ENCODE peak calls at places on chromosomes 2 and 18, in six cellular contexts. J is GM12865, Z is PC-9, H is GM12891, P is fibroblast of pulmonary artery, I is retina. N is an unnamed sample.
A peak's percentile ranks its signal among the peaks of the same experiment; 100 is the strongest.

GRCh38 chr2:45986509-45986908 is 310.7 kb upstream of the EPAS1 start:
- DNase-seq in J (no peak), Z (no peak), H (no peak), P (no peak), I (no peak), N (no peak)

GRCh38 chr2:229566380-229566779 is 148.0 kb downstream of the DNER start:
- DNase-seq in J (no peak), Z (no peak), H (no peak), P (no peak), I (no peak), N (no peak)

GRCh38 chr2:108257757-108258331 is 18.1 kb downstream of the SULT1C3 start:
- DNase-seq in J (no peak), Z (no peak), H (no peak), P (no peak), I (no peak), N (no peak)

GRCh38 chr18:13026583-13027270 is 35.6 kb downstream of the CEP192 start:
- DNase-seq in J (no peak), Z (no peak), H (no peak), P (peak; percentile 11), I (no peak), N (no peak)

GRCh38 chr18:62862451-62862850 is 147.1 kb downstream of the PHLPP1 start:
- DNase-seq in J (no peak), Z (no peak), H (no peak), P (no peak), I (no peak), N (no peak)

GRCh38 chr2:42962521-42962953 is 170.2 kb upstream of the HAAO start:
- DNase-seq in J (peak; percentile 28), Z (no peak), H (no peak), P (peak; percentile 46), I (no peak), N (no peak)

GRCh38 chr2:95056461-95057459 is 31.3 kb downstream of the MAL start:
- DNase-seq in J (no peak), Z (peak; percentile 81), H (no peak), P (no peak), I (no peak), N (no peak)

GRCh38 chr18:54173250-54173649 is 51.2 kb downstream of the MBD2 start:
- DNase-seq in J (no peak), Z (no peak), H (no peak), P (no peak), I (no peak), N (no peak)

GRCh38 chr2:16281451-16282330 is 341.3 kb downstream of the MYCN start:
- DNase-seq in J (peak; percentile 37), Z (no peak), H (peak; percentile 13), P (peak; percentile 1), I (peak; percentile 86), N (peak; percentile 10)

GRCh38 chr2:120935339-120936313 is 200.0 kb downstream of the GLI2 start:
- DNase-seq in J (no peak), Z (no peak), H (no peak), P (peak; percentile 50), I (no peak), N (no peak)

GRCh38 chr2:206851511-206851910 is 86.1 kb downstream of the FASTKD2 start:
- DNase-seq in J (no peak), Z (no peak), H (no peak), P (no peak), I (no peak), N (no peak)

GRCh38 chr18:11251229-11251890 is 102.0 kb upstream of the PIEZO2 start:
- DNase-seq in J (no peak), Z (no peak), H (no peak), P (peak; percentile 48), I (no peak), N (no peak)

GRCh38 chr2:71082402-71083252 is 14.2 kb downstream of the NAGK start:
- DNase-seq in J (peak; percentile 62), Z (no peak), H (no peak), P (no peak), I (no peak), N (no peak)

GRCh38 chr2:197378494-197378972 is 56.3 kb downstream of the SF3B1 start:
- DNase-seq in J (peak; percentile 69), Z (peak; percentile 27), H (peak; percentile 37), P (peak; percentile 56), I (peak; percentile 70), N (peak; percentile 37)

GRCh38 chr18:35875566-35875965 is 96.9 kb upstream of the RMP24 start:
- DNase-seq in J (no peak), Z (no peak), H (no peak), P (no peak), I (no peak), N (no peak)

GRCh38 chr2:233979748-233980147 is 62.6 kb downstream of the TRPM8 start:
- DNase-seq in J (no peak), Z (no peak), H (no peak), P (no peak), I (no peak), N (no peak)

GRCh38 chr2:125185691-125186270 is 1160.7 kb downstream of the CNTNAP5 start:
- DNase-seq in J (no peak), Z (no peak), H (no peak), P (no peak), I (peak; percentile 1), N (no peak)